ENCODE peak calls at places on chromosomes 12 and 14, in eight cellular contexts. U is epithelial cell of esophagus, I is brain microvascular endothelial cell, C is fibroblast of pulmonary artery, H is uterus, Z is fibroblast of lung, N is colonic mucosa, V is foreskin fibroblast. T is an unnamed sample.

GRCh38 chr12:106049105-106049504 is 89.6 kb downstream of the NUAK1 start:
- DNase-seq in U (no peak), I (no peak), C (no peak), H (no peak), Z (no peak), N (no peak), V (peak; percentile 32), T (no peak)

GRCh38 chr14:22479132-22479531 is 109.9 kb downstream of the DAD1 start:
- DNase-seq in U (no peak), I (no peak), C (no peak), H (no peak), Z (no peak), N (no peak), V (no peak), T (no peak)

GRCh38 chr12:50985322-50985721 is 33.0 kb downstream of the HIGD1C start:
- DNase-seq in U (peak; percentile 76), I (peak; percentile 57), C (peak; percentile 83), H (no peak), Z (peak; percentile 76), N (peak; percentile 27), V (peak; percentile 88), T (peak; percentile 75)

GRCh38 chr12:23893611-23894010 is 55.9 kb downstream of the SOX5 start:
- DNase-seq in U (peak; percentile 2), I (no peak), C (peak; percentile 48), H (no peak), Z (peak; percentile 57), N (no peak), V (no peak), T (peak; percentile 45)

GRCh38 chr12:70459786-70460185 is 93.7 kb downstream of the KCNMB4 start:
- DNase-seq in U (no peak), I (no peak), C (no peak), H (no peak), Z (no peak), N (no peak), V (no peak), T (no peak)

GRCh38 chr14:30002859-30003258 is 75.2 kb upstream of the PRKD1 start:
- DNase-seq in U (no peak), I (no peak), C (no peak), H (no peak), Z (no peak), N (no peak), V (no peak), T (peak; percentile 15)

GRCh38 chr14:67409461-67409860 is 2.5 kb downstream of the PLEK2 start:
- DNase-seq in U (peak; percentile 66), I (no peak), C (no peak), H (no peak), Z (no peak), N (no peak), V (no peak), T (no peak)

GRCh38 chr14:60565211-60565610 is 56.3 kb downstream of the SIX6 start:
- DNase-seq in U (peak; percentile 10), I (peak; percentile 54), C (peak; percentile 71), H (no peak), Z (peak; percentile 88), N (no peak), V (peak; percentile 61), T (peak; percentile 88)

GRCh38 chr12:1858456-1858855 is 38.1 kb downstream of the LRTM2 start:
- DNase-seq in U (no peak), I (no peak), C (no peak), H (no peak), Z (no peak), N (no peak), V (no peak), T (no peak)

GRCh38 chr12:45050751-45051489 is at the start of gene DBX2:
- DNase-seq in U (peak; percentile 2), I (no peak), C (no peak), H (no peak), Z (peak; percentile 3), N (no peak), V (peak; percentile 51), T (peak; percentile 4)

GRCh38 chr12:79885956-79886490 is 48.9 kb downstream of the PPP1R12A start:
- DNase-seq in U (no peak), I (no peak), C (peak; percentile 40), H (no peak), Z (peak; percentile 20), N (no peak), V (no peak), T (peak; percentile 56)

GRCh38 chr12:132610051-132610759 is at the start of gene LRCOL1:
- DNase-seq in U (no peak), I (peak; percentile 90), C (peak; percentile 76), H (no peak), Z (peak; percentile 95), N (no peak), V (peak; percentile 90), T (peak; percentile 90)

GRCh38 chr14:53062856-53063255 is 90.3 kb downstream of the DDHD1 start:
- DNase-seq in U (peak; percentile 17), I (peak; percentile 17), C (peak; percentile 75), H (no peak), Z (peak; percentile 76), N (no peak), V (peak; percentile 28), T (peak; percentile 34)

GRCh38 chr14:98548071-98548686 is 723.8 kb downstream of the BCL11B start:
- DNase-seq in U (peak; percentile 18), I (no peak), C (no peak), H (no peak), Z (no peak), N (no peak), V (no peak), T (no peak)

GRCh38 chr14:94062344-94062904 is 18.6 kb downstream of the DDX24 start:
- DNase-seq in U (peak; percentile 93), I (peak; percentile 8), C (peak; percentile 31), H (no peak), Z (peak; percentile 89), N (no peak), V (peak; percentile 37), T (peak; percentile 46)

DNA sequence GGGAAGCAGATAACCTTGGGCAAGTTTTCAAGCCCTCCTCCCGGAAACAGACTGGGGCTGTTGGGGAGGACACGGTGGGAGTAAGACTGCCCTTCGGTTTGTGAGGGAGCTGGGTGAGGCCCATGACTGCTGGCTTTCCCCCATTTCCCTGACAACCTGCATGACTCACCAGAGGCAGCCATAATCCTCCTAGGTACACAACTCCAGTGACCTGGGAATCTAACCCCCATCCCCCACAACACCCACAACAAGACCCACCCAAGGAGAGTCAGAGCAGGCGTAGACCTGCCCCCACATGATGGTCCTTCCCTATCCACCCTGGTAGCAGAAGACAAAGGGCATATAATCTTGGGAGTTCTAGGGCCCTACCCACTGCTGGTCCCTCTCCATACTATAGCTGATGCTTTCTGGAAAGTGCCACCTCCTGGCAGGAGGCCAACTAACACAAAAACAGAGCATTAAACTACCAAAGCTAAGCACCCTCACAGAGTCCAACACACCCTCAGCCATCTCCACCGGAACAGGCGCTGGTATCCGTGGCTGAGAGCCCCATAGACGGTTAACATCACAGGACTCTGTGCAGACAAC is 14.8 kb downstream of the DDX24 start:
- DNase-seq in U (peak; percentile 74), I (no peak), C (no peak), H (no peak), Z (peak; percentile 20), N (peak; percentile 84), V (no peak), T (no peak)
- TF ChIP-seq CTCF in U (no peak), I (no peak), C (no peak), H (no peak), Z (no peak), N (no peak), V (no peak), T (no peak)

DNA sequence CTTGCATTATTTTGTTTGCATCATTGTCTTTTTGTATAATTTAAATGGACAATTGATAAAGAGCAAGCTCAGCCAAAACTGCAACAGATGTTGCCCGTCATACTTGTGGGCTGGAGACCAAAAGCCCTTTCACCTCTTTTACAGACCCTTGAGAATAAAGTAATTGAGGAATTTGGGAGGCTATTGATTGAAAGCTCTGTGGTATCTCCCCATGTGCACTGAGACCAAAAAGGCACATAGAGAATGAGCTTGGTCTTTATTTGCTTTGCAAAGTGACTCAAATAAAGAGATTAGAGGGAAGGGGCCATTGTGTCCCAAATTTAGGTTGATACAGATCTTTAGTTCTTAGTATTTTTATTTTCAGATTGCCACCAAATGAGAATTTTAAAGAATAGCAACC is 617.6 kb downstream of the TRHDE start:
- DNase-seq in U (no peak), I (no peak), C (no peak), H (no peak), Z (no peak), N (no peak), V (no peak), T (no peak)
- H3K4me3 ChIP-seq in U (no peak overlapping the region), I (no peak overlapping the region), C (no peak overlapping the region), H (no peak overlapping the region), Z (no peak overlapping the region), N (no peak overlapping the region), V (no peak overlapping the region), T (no peak overlapping the region)

GRCh38 chr14:26987734-26988363 is 390.0 kb upstream of the NOVA1 start:
- DNase-seq in U (no peak), I (no peak), C (no peak), H (no peak), Z (no peak), N (no peak), V (no peak), T (no peak)

GRCh38 chr14:26982071-26982470 is 384.2 kb upstream of the NOVA1 start:
- DNase-seq in U (no peak), I (no peak), C (no peak), H (no peak), Z (no peak), N (no peak), V (no peak), T (no peak)

DNA sequence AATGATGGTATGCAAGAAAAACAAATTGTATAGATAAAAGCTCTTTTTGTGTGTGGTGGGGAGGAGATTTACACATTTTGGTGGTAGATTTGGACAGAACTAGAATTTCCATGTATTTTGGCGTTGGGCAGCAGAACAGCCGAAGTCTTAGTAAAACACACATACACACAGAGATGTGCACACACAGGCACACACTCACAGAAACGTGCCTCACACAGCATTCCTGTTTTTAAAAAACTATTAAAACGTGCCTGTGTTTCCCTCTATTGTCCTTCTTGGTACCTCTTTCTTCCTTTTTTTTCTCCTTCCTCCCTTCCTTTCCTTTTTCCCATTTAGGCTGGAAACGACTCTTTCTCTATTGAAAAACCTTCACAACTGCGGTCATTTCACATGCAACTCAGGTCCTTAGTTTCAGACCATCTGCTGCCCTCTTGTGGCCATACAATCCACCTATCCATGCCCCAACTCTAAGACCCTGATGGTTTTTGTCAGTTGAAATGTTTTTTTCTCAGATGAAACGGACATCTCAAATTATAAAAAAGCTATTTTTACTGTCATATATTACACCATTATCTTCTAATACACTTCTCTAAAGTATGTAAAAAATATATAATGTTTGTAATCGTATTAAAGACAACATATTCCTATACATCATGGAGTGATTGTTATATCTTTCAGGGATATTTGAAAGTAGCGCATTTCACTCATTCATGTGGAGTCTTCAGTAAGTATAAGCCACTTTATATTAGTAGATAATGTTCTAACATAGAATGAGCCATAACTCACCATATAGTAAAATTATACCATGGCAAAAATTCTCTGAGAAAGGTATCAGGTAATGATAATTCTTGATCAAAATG is 386.7 kb upstream of the NOVA1 start:
- DNase-seq in U (peak; percentile 61), I (peak; percentile 16), C (peak; percentile 91), H (peak; percentile 64), Z (peak; percentile 55), N (peak; percentile 67), V (peak; percentile 82), T (peak; percentile 76)
- TF ChIP-seq CTCF in U (peak; percentile 86), I (peak; percentile 82), C (peak; percentile 89), H (peak; percentile 50), Z (peak; percentile 79), N (peak; percentile 49), V (peak; percentile 70), T (peak; percentile 80)

DNA sequence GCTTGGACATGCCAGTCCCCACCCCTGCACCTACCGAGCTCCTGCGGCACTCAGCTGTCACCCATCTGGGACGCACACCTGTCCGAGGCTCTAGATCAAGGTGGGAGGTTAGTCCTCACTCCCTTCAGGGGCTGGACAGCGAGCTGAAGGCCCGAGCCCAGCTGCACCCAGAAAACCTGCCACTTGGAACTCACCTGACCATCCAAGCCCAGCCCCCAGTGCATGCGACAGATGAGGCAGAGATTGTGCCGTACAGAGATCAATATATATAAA is 3.0 kb downstream of the ANKRD9 start:
- DNase-seq in U (no peak), I (no peak), C (no peak), H (no peak), Z (no peak), N (no peak), V (no peak), T (no peak)
- H3K4me3 ChIP-seq in U (no peak overlapping the region), I (no peak overlapping the region), C (no peak overlapping the region), H (no peak overlapping the region), Z (no peak overlapping the region), N (no peak overlapping the region), V (no peak overlapping the region), T (no peak overlapping the region)